ENCODE peak calls at places on chromosome 9, in eight cellular contexts. W is H1, K is endothelial cell of umbilical vein, Q is HCT116, S is GM23338, R is GM12878, F is K562, U is HepG2. P is an unnamed sample.

GRCh38 chr9:78366827-78367226 is 69.9 kb downstream of the PSAT1 start:
- DNase-seq in W (no peak), K (no peak), Q (no peak), S (peak), R (no peak), F (no peak), U (no peak), P (no peak)

GRCh38 chr9:91644433-91644832 is 220.8 kb upstream of the NFIL3 start:
- DNase-seq in W (no peak), K (no peak), Q (no peak), S (no peak), R (no peak), F (no peak), U (no peak), P (no peak)

GRCh38 chr9:14412778-14413177 is 98.8 kb upstream of the NFIB start:
- DNase-seq in W (no peak), K (no peak), Q (no peak), S (no peak), R (no peak), F (no peak), U (no peak), P (no peak)

GRCh38 chr9:105187781-105188180 is 56.7 kb upstream of the SLC44A1 start:
- DNase-seq in W (no peak), K (peak), Q (no peak), S (no peak), R (no peak), F (no peak), U (peak), P (no peak)

GRCh38 chr9:121609845-121610637 is 41.4 kb upstream of the DAB2IP start:
- DNase-seq in W (no peak), K (peak), Q (peak), S (no peak), R (no peak), F (no peak), U (peak), P (no peak)

GRCh38 chr9:134189475-134190231 is 25.3 kb upstream of the RNU6ATAC start:
- DNase-seq in W (no peak), K (no peak), Q (no peak), S (no peak), R (no peak), F (no peak), U (no peak), P (no peak)

GRCh38 chr9:109014267-109015025 is 1.1 kb upstream of the CTNNAL1 start:
- DNase-seq in W (no peak), K (peak), Q (no peak), S (peak), R (no peak), F (peak), U (no peak), P (peak)

GRCh38 chr9:35340046-35340445 is 149.9 kb upstream of the RUSC2 start:
- DNase-seq in W (no peak), K (no peak), Q (no peak), S (no peak), R (no peak), F (no peak), U (no peak), P (no peak)

GRCh38 chr9:72271617-72272478 is 93.2 kb downstream of the ZFAND5 start:
- DNase-seq in W (peak), K (peak), Q (peak), S (peak), R (no peak), F (peak), U (peak), P (peak)

GRCh38 chr9:128909859-128910258 is 10.9 kb upstream of the PHYHD1 start:
- DNase-seq in W (no peak), K (no peak), Q (no peak), S (no peak), R (no peak), F (no peak), U (no peak), P (no peak)
- TF ChIP-seq POLR2AphosphoS5 in W (no peak), K (no peak), Q (no peak), S (no peak), R (no peak), F (no peak), U (no peak), P (no peak)

GRCh38 chr9:36858805-36859375 is 175.2 kb downstream of the PAX5 start:
- DNase-seq in W (no peak), K (no peak), Q (no peak), S (no peak), R (no peak), F (no peak), U (no peak), P (no peak)
- TF ChIP-seq EZH2 in W (no peak), K (no peak), Q (no peak), S (no peak), R (no peak), F (no peak), U (no peak), P (no peak)

DNA sequence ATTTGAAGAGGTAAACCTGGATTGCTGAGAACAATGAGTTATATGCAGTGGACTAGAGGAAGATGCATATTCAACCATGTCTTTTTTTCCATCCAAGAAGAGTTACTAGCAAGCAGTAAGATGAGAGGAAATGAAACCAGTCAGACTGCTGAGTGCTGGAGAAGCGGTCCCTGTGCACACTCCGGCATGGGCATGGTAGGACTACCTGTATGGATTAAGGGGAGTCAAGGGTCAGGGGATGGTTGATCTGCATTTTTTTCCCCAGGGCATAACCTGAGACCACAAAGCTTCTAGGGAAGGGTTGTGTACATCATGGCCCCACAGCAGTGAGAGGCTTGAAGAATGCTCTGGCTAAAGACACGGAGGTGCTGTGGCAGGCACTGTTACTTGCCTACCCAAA is 76.6 kb upstream of the ZNF169 start:
- DNase-seq in W (no peak), K (no peak), Q (no peak), S (no peak), R (no peak), F (no peak), U (no peak), P (no peak)
- TF ChIP-seq POLR2AphosphoS5 in W (no peak), K (no peak), Q (peak), S (no peak), R (no peak), F (no peak), U (no peak), P (peak)

GRCh38 chr9:37056086-37056485 is 22.0 kb upstream of the PAX5 start:
- DNase-seq in W (no peak), K (no peak), Q (no peak), S (no peak), R (no peak), F (no peak), U (no peak), P (no peak)
- TF ChIP-seq EZH2 in W (no peak), K (no peak), Q (no peak), S (no peak), R (no peak), F (no peak), U (no peak), P (no peak)

DNA sequence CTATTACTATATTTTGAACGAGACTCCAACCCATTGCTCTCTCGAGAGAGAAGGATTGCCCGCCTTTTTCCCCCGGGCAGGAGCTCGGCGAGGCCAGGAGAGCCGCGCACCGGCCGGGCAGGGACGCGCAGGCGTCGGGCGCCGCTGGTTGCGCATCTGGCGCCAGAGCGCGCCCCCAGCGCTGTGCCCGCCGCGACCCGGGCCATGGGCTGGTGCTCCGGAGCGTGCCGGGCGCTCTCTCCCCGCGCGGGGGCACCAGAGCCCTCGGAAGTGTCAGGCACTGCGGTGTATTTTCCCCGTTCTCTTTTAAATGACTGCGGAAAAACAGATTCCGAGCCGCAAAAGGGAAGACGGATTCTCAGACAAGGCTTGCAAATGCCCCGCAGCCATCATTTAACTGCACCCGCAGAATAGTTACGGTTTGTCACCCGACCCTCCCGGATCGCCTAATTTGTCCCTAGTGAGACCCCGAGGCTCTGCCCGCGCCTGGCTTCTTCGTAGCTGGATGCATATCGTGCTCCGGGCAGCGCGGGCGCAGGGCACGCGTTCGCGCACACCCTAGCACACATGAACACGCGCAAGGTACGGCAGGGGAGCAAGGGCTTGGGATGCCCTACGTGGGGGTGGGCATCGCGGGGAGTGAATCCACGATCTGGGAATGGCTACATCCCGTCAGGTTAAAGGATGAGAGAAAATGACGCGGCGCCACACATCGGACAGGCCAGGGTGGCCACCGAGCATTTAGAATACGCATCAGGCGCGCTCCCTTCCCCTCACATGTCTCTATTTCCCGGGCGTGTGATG is 1.1 kb upstream of the NTRK2 start:
- DNase-seq in W (peak), K (peak), Q (peak), S (peak), R (no peak), F (no peak), U (no peak), P (peak)
- TF ChIP-seq POLR2AphosphoS5 in W (no peak), K (no peak), Q (no peak), S (no peak), R (no peak), F (no peak), U (no peak), P (no peak)